ENCODE peak calls at places on chromosomes 12 and 14, in five cellular contexts. U is progenitor cell of endocrine pancreas, C is A549, Z is HCT116, H is GM20000. F is an unnamed sample.
A peak's percentile ranks its signal among the peaks of the same experiment; 100 is the strongest.

GRCh38 chr14:92952497-92953298 is 29.7 kb downstream of the CHGA start:
- DNase-seq in U (no peak), C (no peak), Z (no peak), H (no peak), F (no peak)

GRCh38 chr14:32635103-32635719 is 303.5 kb upstream of the NPAS3 start:
- DNase-seq in U (no peak), C (no peak), Z (no peak), H (no peak), F (no peak)

GRCh38 chr14:74211945-74212580 is 27.2 kb upstream of the VSX2 start:
- DNase-seq in U (no peak), C (no peak), Z (no peak), H (no peak), F (no peak)

GRCh38 chr14:53619625-53620324 is 336.9 kb downstream of the BMP4 start:
- DNase-seq in U (no peak), C (no peak), Z (no peak), H (no peak), F (no peak)

GRCh38 chr12:34402228-34402898 is 380.1 kb downstream of the ALG10 start:
- DNase-seq in U (peak; percentile 7), C (no peak), Z (no peak), H (no peak), F (no peak)

GRCh38 chr12:92629349-92630065 is 73.3 kb upstream of the PLEKHG7 start:
- DNase-seq in U (no peak), C (no peak), Z (no peak), H (no peak), F (no peak)

GRCh38 chr12:64824130-64824499 is 332 bp upstream of the TBC1D30 start:
- DNase-seq in U (no peak), C (no peak), Z (no peak), H (no peak), F (no peak)

GRCh38 chr14:96158735-96159134 is 45.9 kb upstream of the BDKRB2 start:
- DNase-seq in U (no peak), C (no peak), Z (no peak), H (no peak), F (no peak)

GRCh38 chr12:94553130-94553519 is 93.5 kb upstream of the CEP83 start:
- DNase-seq in U (no peak), C (no peak), Z (peak; percentile 51), H (no peak), F (no peak)

GRCh38 chr12:26017484-26018211 is 59.2 kb downstream of the RASSF8 start:
- DNase-seq in U (no peak), C (peak; percentile 21), Z (peak; percentile 27), H (peak; percentile 19), F (no peak)

GRCh38 chr12:38152816-38153736 is 163.5 kb upstream of the ALG10B start:
- DNase-seq in U (no peak), C (no peak), Z (no peak), H (no peak), F (no peak)

GRCh38 chr14:57492859-57493258 is 798 bp downstream of the CCDC198 start:
- DNase-seq in U (no peak), C (no peak), Z (no peak), H (no peak), F (no peak)

GRCh38 chr12:69994593-69995222 is 169.7 kb downstream of the MYRFL start:
- DNase-seq in U (no peak), C (no peak), Z (no peak), H (no peak), F (no peak)

GRCh38 chr14:35088514-35088913 is 33.3 kb downstream of the PPP2R3C start:
- DNase-seq in U (no peak), C (no peak), Z (no peak), H (no peak), F (no peak)

GRCh38 chr14:47332939-47333338 is 342.5 kb downstream of the MDGA2 start:
- DNase-seq in U (no peak), C (no peak), Z (no peak), H (no peak), F (no peak)
- TF ChIP-seq CTCF in U (peak; percentile 42), C (no peak), Z (no peak), H (no peak), F (no peak)

DNA sequence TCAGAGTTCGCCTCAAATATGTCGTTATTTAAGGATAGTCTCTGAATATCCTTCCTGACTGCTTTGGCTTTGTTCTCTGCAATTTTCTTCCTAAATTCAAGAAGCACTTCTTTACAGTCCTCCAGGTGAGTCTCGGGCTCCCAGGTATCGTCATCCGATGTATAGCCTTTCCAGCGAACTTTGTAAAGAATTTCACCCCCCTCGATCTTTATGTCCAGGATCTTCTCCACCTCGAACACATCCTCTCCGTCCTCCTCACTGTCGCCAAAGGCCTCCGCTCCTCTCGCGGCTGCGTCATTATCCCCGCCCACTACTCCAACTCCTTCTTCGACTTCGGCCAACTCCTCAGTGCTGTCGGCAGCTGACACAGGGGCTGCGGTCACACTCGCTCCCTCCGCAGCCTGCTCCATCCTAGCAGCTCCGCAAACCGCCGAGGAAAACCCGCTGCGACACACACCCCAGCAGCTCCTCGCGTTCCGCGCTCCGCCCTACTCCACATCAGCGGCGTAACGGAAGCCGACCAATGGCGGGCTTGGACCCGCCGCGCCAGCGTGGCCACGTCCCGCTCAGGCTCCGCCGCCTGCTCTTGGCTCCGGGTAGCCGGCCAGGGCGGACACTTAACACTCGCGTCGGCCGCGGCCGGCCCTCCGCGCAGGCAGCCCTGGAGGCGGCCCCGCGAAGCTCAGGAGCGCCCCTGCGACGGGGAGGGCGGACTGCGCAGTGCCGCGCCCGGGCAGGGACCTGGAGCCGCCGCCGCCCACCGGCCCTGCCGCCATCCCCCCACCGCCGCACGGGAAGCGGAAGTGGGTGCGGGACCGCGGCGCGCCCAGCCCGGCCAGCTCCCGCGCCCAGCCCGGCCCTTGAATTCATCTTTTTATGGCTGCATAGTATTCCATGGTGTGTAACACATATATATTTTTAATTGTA is 4.1 kb downstream of the CD163L1 start:
- DNase-seq in U (peak; percentile 83), C (peak; percentile 53), Z (no peak), H (peak; percentile 15), F (no peak)
- TF ChIP-seq CTCF in U (peak; percentile 59), C (peak; percentile 37), Z (no peak), H (no peak), F (no peak)

GRCh38 chr12:66709893-66710292 is 31.0 kb upstream of the GRIP1 start:
- DNase-seq in U (no peak), C (no peak), Z (no peak), H (no peak), F (no peak)

GRCh38 chr12:66707002-66707697 is 28.3 kb upstream of the GRIP1 start:
- DNase-seq in U (no peak), C (no peak), Z (no peak), H (no peak), F (no peak)

GRCh38 chr12:66709444-66709773 is 30.5 kb upstream of the GRIP1 start:
- DNase-seq in U (no peak), C (no peak), Z (no peak), H (no peak), F (no peak)

GRCh38 chr12:66713984-66714383 is 35.1 kb upstream of the GRIP1 start:
- DNase-seq in U (no peak), C (no peak), Z (no peak), H (no peak), F (no peak)

GRCh38 chr12:66708704-66709443 is 30.0 kb upstream of the GRIP1 start:
- DNase-seq in U (no peak), C (no peak), Z (no peak), H (no peak), F (no peak)
- TF ChIP-seq CTCF in U (peak; percentile 64), C (peak; percentile 42), Z (no peak), H (no peak), F (peak; percentile 80)

GRCh38 chr12:76049575-76050251 is 18.1 kb upstream of the PHLDA1 start:
- DNase-seq in U (no peak), C (no peak), Z (no peak), H (no peak), F (no peak)
- TF ChIP-seq CTCF in U (no peak), C (no peak), Z (no peak), H (no peak), F (no peak)

DNA sequence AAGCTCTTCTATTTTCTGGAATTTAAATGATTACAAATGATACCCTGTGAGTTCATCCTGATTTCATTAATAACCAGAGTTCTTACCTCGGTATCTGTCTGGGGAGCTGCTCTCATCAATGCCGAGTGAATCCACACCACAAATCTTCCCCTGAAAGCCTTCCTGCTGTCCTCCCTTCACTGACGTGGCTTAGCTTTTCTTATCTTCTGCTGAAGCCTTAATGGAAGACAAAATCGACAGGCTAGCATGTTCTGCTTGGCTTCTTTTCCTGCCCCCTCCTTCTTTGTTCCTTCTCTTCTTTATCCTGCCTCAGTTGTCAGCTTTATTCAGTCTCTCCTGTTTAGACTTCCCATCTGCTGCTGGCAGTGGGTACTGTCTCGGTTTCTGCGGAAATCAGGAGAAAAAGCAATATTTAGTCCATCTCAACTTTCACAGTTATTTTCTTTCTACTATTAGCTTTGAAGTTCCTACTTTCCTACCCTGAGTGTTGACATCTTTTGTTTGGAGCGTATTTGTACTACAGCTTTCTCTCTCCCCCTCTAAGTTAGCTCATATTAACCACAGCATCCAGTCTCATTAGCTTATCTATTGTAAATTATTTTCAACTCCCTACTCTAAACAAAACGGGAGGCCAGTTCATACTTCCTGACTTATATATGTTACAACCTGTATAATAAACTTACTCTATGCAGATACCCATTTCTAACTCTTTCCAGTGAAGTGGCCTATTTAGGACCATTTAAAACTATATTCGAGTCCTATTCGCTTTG is 226.0 kb downstream of the DACT1 start:
- DNase-seq in U (no peak), C (no peak), Z (no peak), H (no peak), F (no peak)
- TF ChIP-seq CTCF in U (no peak), C (no peak), Z (no peak), H (no peak), F (no peak)

GRCh38 chr14:75885829-75886228 is 96.0 kb downstream of the TGFB3 start:
- DNase-seq in U (no peak), C (no peak), Z (no peak), H (no peak), F (no peak)

GRCh38 chr14:75881986-75882385 is 99.8 kb downstream of the TGFB3 start:
- DNase-seq in U (no peak), C (no peak), Z (no peak), H (no peak), F (no peak)

GRCh38 chr14:75880512-75880911 is 101.3 kb downstream of the TGFB3 start:
- DNase-seq in U (no peak), C (no peak), Z (no peak), H (no peak), F (no peak)

GRCh38 chr14:75886661-75887348 is 95.0 kb downstream of the TGFB3 start:
- DNase-seq in U (no peak), C (no peak), Z (no peak), H (no peak), F (no peak)

GRCh38 chr14:75884198-75884611 is 97.6 kb downstream of the TGFB3 start:
- DNase-seq in U (no peak), C (no peak), Z (no peak), H (no peak), F (no peak)
- TF ChIP-seq CTCF in U (peak; percentile 32), C (no peak), Z (no peak), H (no peak), F (no peak)

DNA sequence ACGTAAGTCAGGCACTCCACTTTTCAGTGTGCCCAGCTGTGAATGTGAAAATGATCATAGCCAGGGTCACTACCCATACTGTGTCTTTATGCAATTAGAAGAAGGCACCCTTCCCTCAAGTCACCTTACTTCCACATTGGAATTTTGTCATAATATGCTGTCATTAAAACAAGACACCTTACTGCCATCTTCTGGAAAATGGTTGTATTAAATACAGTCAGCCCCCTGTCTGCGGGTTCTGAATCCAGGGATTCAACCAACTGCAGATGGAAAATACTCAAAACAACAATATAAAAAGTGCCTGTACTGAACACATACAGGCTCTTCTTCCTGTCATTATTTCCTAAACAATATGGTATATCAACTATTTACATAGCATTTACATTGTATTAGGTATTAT is 70.2 kb upstream of the TBX5 start:
- DNase-seq in U (no peak), C (no peak), Z (peak; percentile 13), H (no peak), F (no peak)
- TF ChIP-seq CTCF in U (peak; percentile 49), C (peak; percentile 56), Z (peak; percentile 72), H (no peak), F (no peak)

F was measured in CD4-positive, alpha-beta T cell.